ENCODE peak calls at places on chromosomes 4 and X, in eight cellular contexts. B, E, Z, J, L, D, N and U are unnamed samples.

GRCh38 chr4:113673450-113673849 is 88.1 kb downstream of the CAMK2D start:
- DNase-seq in B (peak; percentile 20), E (peak; percentile 53), Z (no peak), J (no peak), L (no peak), D (no peak), N (peak; percentile 33), U (peak; percentile 63)

GRCh38 chr4:37246891-37247290 is 2.3 kb downstream of the NWD2 start:
- DNase-seq in B (no peak), E (peak; percentile 20), Z (no peak), J (no peak), L (no peak), D (no peak), N (no peak), U (no peak)

GRCh38 chrX:71665747-71666146 is 1.6 kb upstream of the LOC101059915 start:
- DNase-seq in B (no peak), E (no peak), Z (no peak), J (no peak), L (no peak), D (no peak), N (no peak), U (no peak)

GRCh38 chr4:48906283-48907173 is at the start of gene OCIAD2:
- DNase-seq in B (peak; percentile 84), E (peak; percentile 66), Z (peak; percentile 63), J (peak; percentile 5), L (peak; percentile 84), D (peak; percentile 89), N (peak; percentile 91), U (peak; percentile 91)

GRCh38 chr4:148182230-148182928 is 259.8 kb downstream of the NR3C2 start:
- DNase-seq in B (no peak), E (no peak), Z (no peak), J (no peak), L (no peak), D (no peak), N (no peak), U (no peak)

GRCh38 chr4:172680701-172681100 is 487.9 kb upstream of the GALNT7 start:
- DNase-seq in B (no peak), E (no peak), Z (no peak), J (no peak), L (no peak), D (no peak), N (no peak), U (no peak)

GRCh38 chr4:75490155-75490554 is 24.0 kb downstream of the RCHY1 start:
- DNase-seq in B (peak; percentile 54), E (peak; percentile 39), Z (no peak), J (no peak), L (no peak), D (no peak), N (no peak), U (no peak)

GRCh38 chrX:22467571-22467970 is 194.9 kb downstream of the CBLL2 start:
- DNase-seq in B (no peak), E (no peak), Z (no peak), J (no peak), L (no peak), D (no peak), N (no peak), U (no peak)

GRCh38 chr4:150769235-150769634 is 187.3 kb downstream of the MAB21L2 start:
- DNase-seq in B (peak; percentile 29), E (peak; percentile 71), Z (no peak), J (no peak), L (no peak), D (no peak), N (no peak), U (no peak)

GRCh38 chr4:142567620-142568451 is 278.3 kb downstream of the INPP4B start:
- DNase-seq in B (peak; percentile 60), E (peak; percentile 13), Z (no peak), J (no peak), L (peak; percentile 35), D (no peak), N (no peak), U (no peak)

GRCh38 chr4:1511441-1512041 is 105.3 kb upstream of the NKX1-1 start:
- DNase-seq in B (no peak), E (peak; percentile 20), Z (no peak), J (peak; percentile 9), L (no peak), D (peak; percentile 55), N (peak; percentile 46), U (peak; percentile 74)

GRCh38 chrX:110089656-110090404 is 86.9 kb downstream of the TMEM164 start:
- DNase-seq in B (no peak), E (no peak), Z (no peak), J (no peak), L (peak; percentile 30), D (no peak), N (no peak), U (no peak)

GRCh38 chrX:144637731-144638130 is 609.6 kb upstream of the SPANXN1 start:
- DNase-seq in B (no peak), E (no peak), Z (no peak), J (no peak), L (no peak), D (no peak), N (no peak), U (no peak)

GRCh38 chr4:129453524-129453923 is 357.6 kb downstream of the C4orf33 start:
- DNase-seq in B (no peak), E (no peak), Z (no peak), J (no peak), L (no peak), D (peak; percentile 13), N (no peak), U (no peak)

GRCh38 chr4:118348886-118349285 is 3.9 kb downstream of the PRSS12 start:
- DNase-seq in B (peak; percentile 17), E (no peak), Z (no peak), J (no peak), L (no peak), D (no peak), N (no peak), U (no peak)

GRCh38 chr4:110287130-110287529 is 88.7 kb upstream of the ELOVL6 start:
- DNase-seq in B (no peak), E (peak; percentile 84), Z (no peak), J (peak; percentile 24), L (no peak), D (no peak), N (no peak), U (no peak)

GRCh38 chrX:150364347-150365050 is 1.4 kb downstream of the MAMLD1 start:
- DNase-seq in B (peak; percentile 26), E (peak; percentile 26), Z (peak; percentile 17), J (no peak), L (no peak), D (peak; percentile 59), N (peak; percentile 68), U (peak; percentile 63)

GRCh38 chrX:150361070-150361776 is 1.9 kb upstream of the MAMLD1 start:
- DNase-seq in B (peak; percentile 40), E (peak; percentile 18), Z (no peak), J (no peak), L (no peak), D (peak; percentile 31), N (peak; percentile 17), U (peak; percentile 77)

GRCh38 chrX:150361777-150362351 is 1.3 kb upstream of the MAMLD1 start:
- DNase-seq in B (peak; percentile 31), E (peak; percentile 36), Z (no peak), J (no peak), L (no peak), D (peak; percentile 40), N (peak; percentile 11), U (peak; percentile 66)

GRCh38 chrX:150363561-150364346 is 637 bp downstream of the MAMLD1 start:
- DNase-seq in B (peak; percentile 55), E (peak; percentile 45), Z (peak; percentile 6), J (no peak), L (no peak), D (peak; percentile 69), N (no peak), U (peak; percentile 67)

GRCh38 chrX:150362599-150363481 is at the start of gene MAMLD1:
- DNase-seq in B (peak; percentile 61), E (peak; percentile 84), Z (peak; percentile 68), J (peak; percentile 56), L (peak; percentile 70), D (peak; percentile 53), N (peak; percentile 23), U (peak; percentile 71)
- H3K27ac ChIP-seq in B (no peak within 1 kb of the TSS), E (peak within 1 kb of the TSS; percentile 16), Z (peak within 1 kb of the TSS; percentile 77), J (peak within 1 kb of the TSS; percentile 79), L (peak within 1 kb of the TSS; percentile 87), D (no peak within 1 kb of the TSS), N (no peak within 1 kb of the TSS), U (no peak within 1 kb of the TSS)

DNA sequence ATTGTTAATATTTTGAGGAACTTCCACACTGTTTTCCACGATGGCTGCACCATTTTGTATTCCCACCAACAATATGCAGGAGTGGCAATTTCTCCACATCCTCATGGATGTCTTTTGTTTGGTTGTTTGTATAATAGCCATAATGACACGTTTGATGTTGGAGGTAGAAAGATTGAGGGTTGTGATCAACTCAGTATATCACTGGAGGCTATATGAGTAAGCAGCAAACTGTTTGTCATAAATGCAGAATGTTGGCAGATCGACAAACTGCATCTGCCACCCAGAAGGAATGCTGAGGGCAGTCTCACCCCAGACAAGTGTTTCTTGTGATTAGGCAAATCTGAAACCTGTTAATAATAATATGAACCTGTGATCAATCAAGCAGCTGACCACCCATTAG is 243.9 kb upstream of the WDFY3 start:
- DNase-seq in B (no peak), E (peak; percentile 86), Z (no peak), J (no peak), L (no peak), D (no peak), N (no peak), U (no peak)
- H3K27ac ChIP-seq in B (no peak overlapping the region), E (no peak overlapping the region), Z (no peak overlapping the region), J (no peak overlapping the region), L (no peak overlapping the region), D (no peak overlapping the region), N (no peak overlapping the region), U (no peak overlapping the region)

DNA sequence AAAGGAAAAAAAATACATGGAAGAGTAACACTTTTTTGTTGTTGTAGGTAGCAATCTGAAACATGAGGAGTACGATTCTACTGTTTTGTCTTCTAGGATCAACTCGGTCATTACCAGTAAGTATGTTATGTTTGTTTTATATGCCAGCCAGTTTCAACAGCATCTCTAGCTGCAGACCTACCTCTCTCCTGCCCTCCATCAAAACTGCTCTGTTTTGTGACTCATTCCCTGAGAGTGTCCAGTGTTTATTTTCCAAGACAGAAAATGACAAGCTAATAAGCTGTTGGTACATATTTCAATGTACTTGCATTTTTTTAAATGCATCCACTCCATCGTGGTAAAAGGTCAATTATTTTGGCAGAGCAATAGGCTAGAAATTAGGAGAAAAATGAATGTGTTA is 347 bp downstream of the AMTN start:
- DNase-seq in B (no peak), E (peak; percentile 56), Z (no peak), J (no peak), L (no peak), D (no peak), N (no peak), U (no peak)
- H3K27ac ChIP-seq in B (no peak overlapping the region), E (no peak overlapping the region), Z (no peak overlapping the region), J (no peak overlapping the region), L (no peak overlapping the region), D (no peak overlapping the region), N (no peak overlapping the region), U (no peak overlapping the region)

GRCh38 chr4:9602389-9602914 is 158.2 kb downstream of the DEFB131A start:
- DNase-seq in B (no peak), E (no peak), Z (no peak), J (no peak), L (no peak), D (no peak), N (no peak), U (no peak)

DNA sequence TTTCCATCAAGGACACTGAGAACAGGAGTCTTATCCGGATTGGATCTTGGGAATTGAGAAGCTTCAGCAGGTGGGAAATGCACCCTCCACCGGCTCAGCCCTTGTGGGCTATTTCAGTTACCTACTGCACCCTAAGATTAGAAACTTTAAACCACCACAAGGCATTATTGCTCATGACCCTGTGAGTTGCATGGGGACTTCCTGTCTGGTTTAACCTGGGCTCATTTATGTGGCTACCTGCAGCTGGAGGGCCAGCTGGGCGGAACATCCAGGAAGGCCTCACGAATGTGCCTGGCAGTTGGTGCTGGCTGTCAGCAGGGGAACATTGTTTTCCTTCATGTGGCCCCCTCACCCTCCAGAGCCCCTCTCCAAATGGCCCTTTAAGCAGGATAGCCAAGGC is 164.1 kb downstream of the DEFB131A start:
- DNase-seq in B (no peak), E (no peak), Z (no peak), J (no peak), L (no peak), D (no peak), N (no peak), U (no peak)
- H3K27ac ChIP-seq in B (no peak overlapping the region), E (no peak overlapping the region), Z (no peak overlapping the region), J (no peak overlapping the region), L (no peak overlapping the region), D (no peak overlapping the region), N (no peak overlapping the region), U (no peak overlapping the region)